ENCODE peak calls at places on chromosomes 12 and 14, in five cellular contexts. T is ovary; E is activated T-helper 1 cell treated with anti-CD3 and anti-CD28 coated beads, Interleukin-2, amount 50 U/mL, for 16 hours; N is adrenal gland; J is lung microvascular endothelial cell. U is an unnamed sample.

GRCh38 chr14:32202468-32202865 is 602 bp downstream of the RNU6-8 start:
- DNase-seq in T (no peak), E (no peak), J (peak), N (no peak), U (no peak)

GRCh38 chr12:60101715-60102114 is 505.9 kb downstream of the SLC16A7 start:
- DNase-seq in T (no peak), J (no peak), N (no peak), E (no peak), U (no peak)

GRCh38 chr12:32535260-32535999 is 136.1 kb downstream of the FGD4 start:
- DNase-seq in T (peak), N (peak), J (peak), E (no peak), U (peak)

GRCh38 chr12:26295001-26295400 is 99.6 kb downstream of the SSPN start:
- DNase-seq in E (no peak), N (no peak), T (no peak), J (no peak), U (no peak)

GRCh38 chr12:27779416-27779815 is 617 bp upstream of the KLHL42 start:
- DNase-seq in N (peak), E (peak), T (peak), J (peak), U (no peak)

GRCh38 chr12:43882578-43883178 is 46.8 kb downstream of the TMEM117 start:
- DNase-seq in T (no peak), J (peak), E (no peak), N (no peak), U (no peak)

GRCh38 chr12:58914457-58914856 is 5.8 kb downstream of the LRIG3 start:
- DNase-seq in E (no peak), T (no peak), J (no peak), N (no peak), U (no peak)

GRCh38 chr12:49902399-49903350 is 1.0 kb downstream of the FAIM2 start:
- DNase-seq in N (no peak), J (no peak), E (no peak), T (no peak), U (no peak)

GRCh38 chr12:67968725-67969124 is 20.5 kb upstream of the IFNG-AS1 start:
- DNase-seq in J (no peak), N (no peak), E (no peak), T (no peak), U (no peak)

GRCh38 chr12:62693291-62694040 is 226.8 kb downstream of the MON2 start:
- DNase-seq in E (no peak), T (no peak), N (no peak), J (no peak), U (no peak)

GRCh38 chr12:503111-503761 is 43.5 kb downstream of the B4GALNT3 start:
- DNase-seq in J (peak), E (no peak), N (no peak), T (no peak), U (no peak)

GRCh38 chr12:108881953-108882352 is 2.1 kb downstream of the DAO start:
- DNase-seq in N (no peak), E (no peak), T (no peak), J (no peak), U (no peak)

GRCh38 chr12:57810450-57810849 is 8.1 kb downstream of the AVIL start:
- DNase-seq in E (no peak), J (peak), T (no peak), N (no peak), U (no peak)

GRCh38 chr14:64645220-64645891 is 58.9 kb upstream of the PLEKHG3 start:
- DNase-seq in N (peak), E (no peak), J (peak), T (no peak), U (no peak)

GRCh38 chr14:100660498-100661339 is 66.0 kb upstream of the DLK1 start:
- DNase-seq in E (no peak), N (peak), T (no peak), J (no peak), U (no peak)

GRCh38 chr12:10075451-10075850 is 23.3 kb downstream of the CLEC1A start:
- DNase-seq in E (no peak), N (no peak), T (no peak), J (peak), U (no peak)

GRCh38 chr12:20044836-20045235 is 323.5 kb upstream of the PDE3A start:
- DNase-seq in T (no peak), E (no peak), N (no peak), J (no peak), U (no peak)

GRCh38 chr14:74634481-74634880 is 22.4 kb upstream of the LTBP2 start:
- DNase-seq in T (no peak), J (no peak), E (no peak), N (no peak), U (no peak)

GRCh38 chr12:52801773-52802172 is 5.9 kb upstream of the KRT3 start:
- DNase-seq in J (no peak), N (no peak), E (no peak), T (no peak), U (no peak)

U was measured in omental fat pad.